ENCODE peak calls at places on chromosomes 4 and X, in ten cellular contexts. One of them, this sample, is unnamed.
A peak's percentile ranks its signal among the peaks of the same experiment; 100 is the strongest.

GRCh38 chr4:159012381-159012780 is 90.5 kb upstream of the RAPGEF2 start:
- DNase-seq in esophagus muscularis mucosa: no peak
- DNase-seq in endothelial cell of umbilical vein: no peak
- DNase-seq in SK-N-SH: no peak
- DNase-seq in Peyer's patch: no peak
- DNase-seq in right lobe of liver: no peak
- DNase-seq in transverse colon: no peak
- DNase-seq in lung: no peak
- DNase-seq in heart left ventricle: no peak
- DNase-seq in body of pancreas: no peak
- DNase-seq in this sample: no peak

GRCh38 chrX:151923648-151924047 is 11.0 kb downstream of the MAGEA4 start:
- DNase-seq in heart left ventricle: no peak
- DNase-seq in right lobe of liver: no peak
- DNase-seq in esophagus muscularis mucosa: no peak
- DNase-seq in Peyer's patch: no peak
- DNase-seq in body of pancreas: no peak
- DNase-seq in transverse colon: no peak
- DNase-seq in lung: no peak
- DNase-seq in SK-N-SH: no peak
- DNase-seq in endothelial cell of umbilical vein: no peak
- DNase-seq in this sample: no peak

GRCh38 chrX:1491851-1492349 is 39.2 kb upstream of the ASMTL start:
- DNase-seq in body of pancreas: no peak
- DNase-seq in heart left ventricle: no peak
- DNase-seq in esophagus muscularis mucosa: no peak
- DNase-seq in lung: no peak
- DNase-seq in transverse colon: no peak
- DNase-seq in SK-N-SH: peak; percentile 36
- DNase-seq in right lobe of liver: peak; percentile 34
- DNase-seq in endothelial cell of umbilical vein: no peak
- DNase-seq in Peyer's patch: peak; percentile 22
- DNase-seq in this sample: no peak

GRCh38 chr4:144289687-144290433 is 149.3 kb upstream of the GYPA start:
- DNase-seq in Peyer's patch: no peak
- DNase-seq in endothelial cell of umbilical vein: no peak
- DNase-seq in lung: no peak
- DNase-seq in transverse colon: no peak
- DNase-seq in body of pancreas: no peak
- DNase-seq in esophagus muscularis mucosa: no peak
- DNase-seq in right lobe of liver: no peak
- DNase-seq in heart left ventricle: no peak
- DNase-seq in SK-N-SH: no peak
- DNase-seq in this sample: no peak

GRCh38 chr4:172232966-172233365 is 419.8 kb downstream of the GALNTL6 start:
- DNase-seq in body of pancreas: no peak
- DNase-seq in lung: no peak
- DNase-seq in right lobe of liver: no peak
- DNase-seq in Peyer's patch: no peak
- DNase-seq in esophagus muscularis mucosa: no peak
- DNase-seq in SK-N-SH: no peak
- DNase-seq in heart left ventricle: no peak
- DNase-seq in endothelial cell of umbilical vein: no peak
- DNase-seq in transverse colon: no peak
- DNase-seq in this sample: no peak

GRCh38 chr4:40333921-40334352 is 1.2 kb upstream of the CHRNA9 start:
- DNase-seq in esophagus muscularis mucosa: no peak
- DNase-seq in body of pancreas: no peak
- DNase-seq in right lobe of liver: no peak
- DNase-seq in Peyer's patch: no peak
- DNase-seq in transverse colon: no peak
- DNase-seq in lung: no peak
- DNase-seq in SK-N-SH: peak; percentile 72
- DNase-seq in heart left ventricle: no peak
- DNase-seq in endothelial cell of umbilical vein: no peak
- DNase-seq in this sample: no peak

GRCh38 chr4:94334962-94335361 is 7.7 kb downstream of the HPGDS start:
- DNase-seq in lung: no peak
- DNase-seq in transverse colon: no peak
- DNase-seq in Peyer's patch: no peak
- DNase-seq in heart left ventricle: no peak
- DNase-seq in right lobe of liver: no peak
- DNase-seq in esophagus muscularis mucosa: no peak
- DNase-seq in SK-N-SH: no peak
- DNase-seq in endothelial cell of umbilical vein: no peak
- DNase-seq in body of pancreas: no peak
- DNase-seq in this sample: no peak

GRCh38 chr4:163166041-163166579 is 580 bp downstream of the NAF1 start:
- DNase-seq in lung: peak; percentile 52
- DNase-seq in heart left ventricle: peak; percentile 73
- DNase-seq in endothelial cell of umbilical vein: peak; percentile 73
- DNase-seq in SK-N-SH: peak; percentile 75
- DNase-seq in transverse colon: peak; percentile 47
- DNase-seq in Peyer's patch: peak; percentile 46
- DNase-seq in body of pancreas: peak; percentile 46
- DNase-seq in esophagus muscularis mucosa: no peak
- DNase-seq in right lobe of liver: peak; percentile 58
- DNase-seq in this sample: peak; percentile 35

GRCh38 chr4:153969542-153969941 is 180.7 kb upstream of the SFRP2 start:
- DNase-seq in SK-N-SH: no peak
- DNase-seq in Peyer's patch: no peak
- DNase-seq in body of pancreas: no peak
- DNase-seq in transverse colon: no peak
- DNase-seq in heart left ventricle: no peak
- DNase-seq in esophagus muscularis mucosa: no peak
- DNase-seq in lung: no peak
- DNase-seq in endothelial cell of umbilical vein: no peak
- DNase-seq in right lobe of liver: no peak
- DNase-seq in this sample: no peak

GRCh38 chr4:27357283-27357682 is 496.6 kb downstream of the STIM2 start:
- DNase-seq in esophagus muscularis mucosa: no peak
- DNase-seq in transverse colon: no peak
- DNase-seq in body of pancreas: no peak
- DNase-seq in right lobe of liver: no peak
- DNase-seq in heart left ventricle: no peak
- DNase-seq in endothelial cell of umbilical vein: no peak
- DNase-seq in lung: no peak
- DNase-seq in Peyer's patch: no peak
- DNase-seq in SK-N-SH: no peak
- DNase-seq in this sample: no peak

GRCh38 chrX:11672213-11672612 is 6.5 kb upstream of the ARHGAP6 start:
- DNase-seq in esophagus muscularis mucosa: no peak
- DNase-seq in right lobe of liver: no peak
- DNase-seq in heart left ventricle: no peak
- DNase-seq in Peyer's patch: no peak
- DNase-seq in endothelial cell of umbilical vein: no peak
- DNase-seq in body of pancreas: no peak
- DNase-seq in SK-N-SH: no peak
- DNase-seq in lung: no peak
- DNase-seq in transverse colon: no peak
- DNase-seq in this sample: no peak

GRCh38 chr4:17544205-17544604 is 29.2 kb downstream of the CLRN2 start:
- DNase-seq in SK-N-SH: no peak
- DNase-seq in endothelial cell of umbilical vein: no peak
- DNase-seq in body of pancreas: no peak
- DNase-seq in esophagus muscularis mucosa: no peak
- DNase-seq in right lobe of liver: no peak
- DNase-seq in heart left ventricle: no peak
- DNase-seq in lung: no peak
- DNase-seq in transverse colon: peak; percentile 17
- DNase-seq in Peyer's patch: no peak
- DNase-seq in this sample: no peak

GRCh38 chr4:108013332-108013731 is 23.6 kb downstream of the HADH start:
- DNase-seq in esophagus muscularis mucosa: no peak
- DNase-seq in lung: no peak
- DNase-seq in body of pancreas: no peak
- DNase-seq in transverse colon: no peak
- DNase-seq in endothelial cell of umbilical vein: no peak
- DNase-seq in SK-N-SH: no peak
- DNase-seq in heart left ventricle: no peak
- DNase-seq in Peyer's patch: no peak
- DNase-seq in right lobe of liver: no peak
- DNase-seq in this sample: no peak

GRCh38 chr4:108013955-108014354 is 24.3 kb downstream of the HADH start:
- DNase-seq in endothelial cell of umbilical vein: no peak
- DNase-seq in body of pancreas: no peak
- DNase-seq in esophagus muscularis mucosa: no peak
- DNase-seq in heart left ventricle: no peak
- DNase-seq in lung: no peak
- DNase-seq in Peyer's patch: no peak
- DNase-seq in right lobe of liver: no peak
- DNase-seq in transverse colon: no peak
- DNase-seq in SK-N-SH: no peak
- DNase-seq in this sample: no peak

GRCh38 chr4:108018884-108019187 is 29.1 kb downstream of the HADH start:
- DNase-seq in esophagus muscularis mucosa: no peak
- DNase-seq in right lobe of liver: no peak
- DNase-seq in body of pancreas: no peak
- DNase-seq in transverse colon: no peak
- DNase-seq in heart left ventricle: no peak
- DNase-seq in Peyer's patch: no peak
- DNase-seq in endothelial cell of umbilical vein: no peak
- DNase-seq in SK-N-SH: no peak
- DNase-seq in lung: no peak
- DNase-seq in this sample: no peak

GRCh38 chr4:108018038-108018883 is 28.6 kb downstream of the HADH start:
- DNase-seq in Peyer's patch: peak; percentile 77
- DNase-seq in transverse colon: peak; percentile 83
- DNase-seq in lung: peak; percentile 85
- DNase-seq in heart left ventricle: peak; percentile 75
- DNase-seq in esophagus muscularis mucosa: peak; percentile 96
- DNase-seq in body of pancreas: peak; percentile 79
- DNase-seq in endothelial cell of umbilical vein: peak; percentile 75
- DNase-seq in right lobe of liver: peak; percentile 81
- DNase-seq in SK-N-SH: peak; percentile 72
- DNase-seq in this sample: peak; percentile 84
- H3K27ac ChIP-seq in Peyer's patch: no peak overlapping the region
- H3K27ac ChIP-seq in transverse colon: no peak overlapping the region
- H3K27ac ChIP-seq in lung: no peak overlapping the region
- H3K27ac ChIP-seq in heart left ventricle: no peak overlapping the region
- H3K27ac ChIP-seq in esophagus muscularis mucosa: no peak overlapping the region
- H3K27ac ChIP-seq in body of pancreas: no peak overlapping the region
- H3K27ac ChIP-seq in endothelial cell of umbilical vein: no peak overlapping the region
- H3K27ac ChIP-seq in right lobe of liver: no peak overlapping the region
- H3K27ac ChIP-seq in SK-N-SH: no peak overlapping the region
- H3K27ac ChIP-seq in this sample: no peak overlapping the region

GRCh38 chr4:52751349-52751911 is at the start of gene ERVMER34-1:
- DNase-seq in lung: peak; percentile 80
- DNase-seq in endothelial cell of umbilical vein: peak; percentile 42
- DNase-seq in right lobe of liver: peak; percentile 57
- DNase-seq in transverse colon: peak; percentile 62
- DNase-seq in body of pancreas: peak; percentile 84
- DNase-seq in Peyer's patch: no peak
- DNase-seq in heart left ventricle: peak; percentile 84
- DNase-seq in SK-N-SH: peak; percentile 89
- DNase-seq in esophagus muscularis mucosa: no peak
- DNase-seq in this sample: peak; percentile 79
- H3K36me3 ChIP-seq in lung: no peaks in the 10 kb centered on the region
- H3K36me3 ChIP-seq in endothelial cell of umbilical vein: no peaks in the 10 kb centered on the region
- H3K36me3 ChIP-seq in right lobe of liver: no peaks in the 10 kb centered on the region
- H3K36me3 ChIP-seq in transverse colon: no peaks in the 10 kb centered on the region
- H3K36me3 ChIP-seq in body of pancreas: no peaks in the 10 kb centered on the region
- H3K36me3 ChIP-seq in Peyer's patch: no peaks in the 10 kb centered on the region
- H3K36me3 ChIP-seq in heart left ventricle: no peaks in the 10 kb centered on the region
- H3K36me3 ChIP-seq in SK-N-SH: no peaks in the 10 kb centered on the region
- H3K36me3 ChIP-seq in esophagus muscularis mucosa: no peaks in the 10 kb centered on the region
- H3K36me3 ChIP-seq in this sample: no peaks in the 10 kb centered on the region

GRCh38 chr4:112060212-112060611 is 85.0 kb upstream of the FAM241A start:
- DNase-seq in transverse colon: no peak
- DNase-seq in body of pancreas: no peak
- DNase-seq in heart left ventricle: no peak
- DNase-seq in endothelial cell of umbilical vein: peak; percentile 59
- DNase-seq in right lobe of liver: no peak
- DNase-seq in Peyer's patch: no peak
- DNase-seq in lung: no peak
- DNase-seq in esophagus muscularis mucosa: no peak
- DNase-seq in SK-N-SH: peak; percentile 13
- DNase-seq in this sample: no peak
- TF ChIP-seq CTCF in transverse colon: no peak
- TF ChIP-seq CTCF in body of pancreas: no peak
- TF ChIP-seq CTCF in heart left ventricle: no peak
- TF ChIP-seq CTCF in endothelial cell of umbilical vein: peak; percentile 45
- TF ChIP-seq CTCF in right lobe of liver: peak; percentile 27
- TF ChIP-seq CTCF in Peyer's patch: no peak
- TF ChIP-seq CTCF in lung: no peak
- TF ChIP-seq CTCF in esophagus muscularis mucosa: no peak
- TF ChIP-seq CTCF in SK-N-SH: peak; percentile 62
- TF ChIP-seq CTCF in this sample: no peak

GRCh38 chr4:147102596-147102995 is 156.9 kb upstream of the TTC29 start:
- DNase-seq in endothelial cell of umbilical vein: no peak
- DNase-seq in SK-N-SH: no peak
- DNase-seq in body of pancreas: no peak
- DNase-seq in heart left ventricle: no peak
- DNase-seq in lung: no peak
- DNase-seq in Peyer's patch: no peak
- DNase-seq in esophagus muscularis mucosa: no peak
- DNase-seq in transverse colon: no peak
- DNase-seq in right lobe of liver: no peak
- DNase-seq in this sample: no peak

GRCh38 chr4:147104768-147105167 is 159.1 kb upstream of the TTC29 start:
- DNase-seq in esophagus muscularis mucosa: no peak
- DNase-seq in heart left ventricle: no peak
- DNase-seq in endothelial cell of umbilical vein: no peak
- DNase-seq in SK-N-SH: no peak
- DNase-seq in body of pancreas: no peak
- DNase-seq in transverse colon: no peak
- DNase-seq in lung: no peak
- DNase-seq in right lobe of liver: no peak
- DNase-seq in Peyer's patch: no peak
- DNase-seq in this sample: no peak

GRCh38 chr4:147096667-147097604 is 151.3 kb upstream of the TTC29 start:
- DNase-seq in endothelial cell of umbilical vein: peak; percentile 63
- DNase-seq in heart left ventricle: no peak
- DNase-seq in transverse colon: no peak
- DNase-seq in lung: no peak
- DNase-seq in Peyer's patch: no peak
- DNase-seq in esophagus muscularis mucosa: no peak
- DNase-seq in body of pancreas: no peak
- DNase-seq in SK-N-SH: peak; percentile 35
- DNase-seq in right lobe of liver: no peak
- DNase-seq in this sample: no peak

GRCh38 chr4:147103403-147103946 is 157.8 kb upstream of the TTC29 start:
- DNase-seq in transverse colon: no peak
- DNase-seq in heart left ventricle: no peak
- DNase-seq in SK-N-SH: no peak
- DNase-seq in endothelial cell of umbilical vein: peak; percentile 36
- DNase-seq in right lobe of liver: no peak
- DNase-seq in Peyer's patch: no peak
- DNase-seq in lung: no peak
- DNase-seq in esophagus muscularis mucosa: no peak
- DNase-seq in body of pancreas: no peak
- DNase-seq in this sample: peak; percentile 77

GRCh38 chr4:147101678-147102077 is 156.0 kb upstream of the TTC29 start:
- DNase-seq in esophagus muscularis mucosa: no peak
- DNase-seq in transverse colon: no peak
- DNase-seq in endothelial cell of umbilical vein: peak; percentile 28
- DNase-seq in right lobe of liver: no peak
- DNase-seq in Peyer's patch: no peak
- DNase-seq in SK-N-SH: no peak
- DNase-seq in lung: no peak
- DNase-seq in heart left ventricle: no peak
- DNase-seq in body of pancreas: no peak
- DNase-seq in this sample: no peak
- H3K27ac ChIP-seq in esophagus muscularis mucosa: no peak overlapping the region
- H3K27ac ChIP-seq in transverse colon: no peak overlapping the region
- H3K27ac ChIP-seq in endothelial cell of umbilical vein: no peak overlapping the region
- H3K27ac ChIP-seq in right lobe of liver: no peak overlapping the region
- H3K27ac ChIP-seq in Peyer's patch: no peak overlapping the region
- H3K27ac ChIP-seq in SK-N-SH: no peak overlapping the region
- H3K27ac ChIP-seq in lung: no peak overlapping the region
- H3K27ac ChIP-seq in heart left ventricle: no peak overlapping the region
- H3K27ac ChIP-seq in body of pancreas: no peak overlapping the region
- H3K27ac ChIP-seq in this sample: no peak overlapping the region

This sample was measured in thyroid gland.